ENCODE peak calls at places on chromosome 9, in four cellular contexts. K, Q, I and X are unnamed samples.
A peak's percentile ranks its signal among the peaks of the same experiment; 100 is the strongest.

GRCh38 chr9:119675951-119676350 is 306.7 kb upstream of the BRINP1 start:
- DNase-seq in K (no peak), Q (no peak), I (no peak), X (no peak)

GRCh38 chr9:82332774-82333152 is 344.2 kb downstream of the SPATA31D1 start:
- DNase-seq in K (no peak), Q (no peak), I (no peak), X (no peak)

GRCh38 chr9:18688581-18688980 is 214.6 kb downstream of the ADAMTSL1 start:
- DNase-seq in K (no peak), Q (no peak), I (no peak), X (no peak)

GRCh38 chr9:100714372-100715099 is 136.7 kb downstream of the CAVIN4 start:
- DNase-seq in K (peak; percentile 50), Q (peak; percentile 42), I (no peak), X (no peak)

GRCh38 chr9:136622538-136622948 is 40.2 kb upstream of the EGFL7 start:
- DNase-seq in K (no peak), Q (no peak), I (no peak), X (peak; percentile 75)

GRCh38 chr9:135085830-135086546 is 1.5 kb upstream of the OLFM1 start:
- DNase-seq in K (peak; percentile 76), Q (peak; percentile 84), I (peak; percentile 85), X (peak; percentile 82)

GRCh38 chr9:14052346-14052745 is 261.6 kb downstream of the NFIB start:
- DNase-seq in K (no peak), Q (no peak), I (no peak), X (no peak)

GRCh38 chr9:71253021-71253420 is 131.6 kb upstream of the TRPM3 start:
- DNase-seq in K (no peak), Q (no peak), I (no peak), X (no peak)

GRCh38 chr9:115957571-115957970 is 196.0 kb upstream of the PAPPA start:
- DNase-seq in K (no peak), Q (no peak), I (no peak), X (no peak)

GRCh38 chr9:115952667-115953316 is 200.8 kb upstream of the PAPPA start:
- DNase-seq in K (no peak), Q (no peak), I (no peak), X (no peak)
- TF ChIP-seq POLR2AphosphoS5 in K (no peak), Q (no peak), I (no peak), X (no peak)

DNA sequence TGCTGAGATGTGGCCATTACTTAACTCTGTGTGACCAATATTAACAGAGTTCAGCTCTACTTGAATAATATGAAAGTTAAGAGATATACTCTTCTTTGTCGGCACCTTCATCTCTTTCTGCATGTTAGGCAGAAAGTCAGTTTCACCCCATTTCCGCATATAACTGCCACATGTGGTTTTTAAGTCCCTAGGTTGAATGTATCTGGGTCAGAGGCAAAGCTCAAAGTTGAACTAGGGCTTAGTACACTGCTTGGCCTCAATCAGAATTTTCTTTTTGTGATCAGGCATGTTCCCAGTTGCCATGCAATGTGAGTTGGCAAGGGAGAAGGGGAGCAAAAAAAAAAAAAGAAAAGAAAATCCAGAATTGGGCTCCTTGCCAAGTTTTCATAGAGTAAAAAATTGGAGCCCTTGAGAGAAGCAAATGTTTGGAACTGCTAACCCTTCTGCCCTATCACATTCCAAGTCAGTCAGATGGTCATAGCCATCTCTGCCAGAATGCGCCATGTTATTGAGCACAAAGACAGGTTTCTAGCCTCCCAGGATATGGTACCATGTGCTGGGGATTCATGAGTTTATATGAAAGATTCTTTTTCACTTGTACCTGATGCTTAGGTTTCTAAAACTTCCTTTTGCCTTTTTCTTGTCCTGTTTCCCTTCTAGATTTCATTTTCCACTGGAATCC is 251.1 kb upstream of the RORB start:
- DNase-seq in K (no peak), Q (no peak), I (no peak), X (no peak)
- H3K9me3 ChIP-seq in K (no peaks in the 10 kb centered on the region), Q (no peaks in the 10 kb centered on the region), I (peaks cover 19% of the 10 kb centered on the region), X (peaks cover 54% of the 10 kb centered on the region)

DNA sequence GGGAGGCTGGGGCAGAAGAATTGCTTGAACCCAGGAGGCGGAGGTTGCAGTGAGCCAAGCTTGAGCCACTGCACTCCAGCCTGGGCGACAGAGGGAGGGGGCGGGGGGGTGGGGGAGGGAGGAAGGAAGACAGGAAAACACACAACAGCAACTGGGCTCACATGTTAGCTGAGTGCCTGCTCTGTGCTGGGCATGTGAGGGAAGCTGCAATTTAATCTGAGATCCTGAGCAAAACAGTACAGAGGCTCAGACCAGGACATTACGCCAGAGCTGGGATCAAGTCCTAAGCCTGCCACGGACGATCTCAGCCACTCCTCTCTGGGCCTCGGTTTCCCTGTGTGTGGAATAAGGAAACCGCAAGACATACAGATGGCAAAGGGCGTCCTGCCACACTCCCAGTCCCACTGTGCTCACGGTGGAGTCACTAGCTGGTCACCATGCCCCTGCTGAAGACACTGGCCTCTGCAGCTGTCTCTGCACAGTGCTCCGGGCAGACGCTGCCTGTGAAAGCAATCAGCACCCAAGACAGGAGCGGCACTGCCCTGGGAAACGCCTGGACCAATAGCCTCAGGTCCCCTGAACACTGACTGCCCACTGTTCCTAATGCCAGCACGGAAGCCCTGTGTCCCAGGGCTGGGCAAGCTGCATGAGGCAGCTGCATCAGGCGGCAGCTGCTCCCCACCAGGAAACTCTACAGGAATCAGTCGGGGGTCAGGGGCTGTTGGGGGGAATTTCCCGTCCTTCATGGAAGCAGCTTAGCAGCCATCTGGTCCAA is 118.9 kb downstream of the VAV2 start:
- DNase-seq in K (no peak), Q (no peak), I (no peak), X (no peak)
- TF ChIP-seq CTCF in K (no peak), Q (no peak), I (no peak), X (no peak)

GRCh38 chr9:69981686-69982450 is 61.8 kb upstream of the MAMDC2 start:
- DNase-seq in K (no peak), Q (no peak), I (no peak), X (no peak)

GRCh38 chr9:69980041-69980440 is 63.6 kb upstream of the MAMDC2 start:
- DNase-seq in K (no peak), Q (no peak), I (no peak), X (no peak)

GRCh38 chr9:69980591-69980990 is 63.1 kb upstream of the MAMDC2 start:
- DNase-seq in K (no peak), Q (no peak), I (no peak), X (no peak)

GRCh38 chr9:69985971-69986370 is 57.7 kb upstream of the MAMDC2 start:
- DNase-seq in K (no peak), Q (no peak), I (no peak), X (no peak)

DNA sequence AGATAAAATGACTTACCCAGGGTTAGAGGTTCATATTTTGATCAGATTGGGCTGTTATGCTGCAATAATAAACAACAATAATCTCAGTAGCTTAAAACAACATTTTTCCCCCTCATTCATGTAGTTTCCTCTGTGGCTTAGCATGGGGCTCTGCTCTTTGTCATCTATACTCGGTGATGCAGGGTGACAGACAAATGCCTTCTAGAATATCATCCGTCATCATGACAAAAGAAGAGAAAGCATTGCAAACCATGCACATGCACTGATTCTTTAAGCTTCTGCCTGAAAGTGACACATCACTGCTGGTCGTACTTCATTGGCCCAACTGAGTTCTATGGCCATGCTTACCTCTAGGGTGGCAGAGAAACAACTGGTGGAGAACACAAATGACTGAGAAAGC is 58.8 kb upstream of the MAMDC2 start:
- DNase-seq in K (no peak), Q (no peak), I (no peak), X (no peak)
- TF ChIP-seq POLR2AphosphoS5 in K (no peak), Q (no peak), I (no peak), X (no peak)

GRCh38 chr9:96766199-96766598 is 11.7 kb downstream of the ZNF510 start:
- DNase-seq in K (no peak), Q (no peak), I (no peak), X (no peak)

GRCh38 chr9:96758845-96759673 is 18.8 kb downstream of the ZNF510 start:
- DNase-seq in K (no peak), Q (no peak), I (no peak), X (no peak)

DNA sequence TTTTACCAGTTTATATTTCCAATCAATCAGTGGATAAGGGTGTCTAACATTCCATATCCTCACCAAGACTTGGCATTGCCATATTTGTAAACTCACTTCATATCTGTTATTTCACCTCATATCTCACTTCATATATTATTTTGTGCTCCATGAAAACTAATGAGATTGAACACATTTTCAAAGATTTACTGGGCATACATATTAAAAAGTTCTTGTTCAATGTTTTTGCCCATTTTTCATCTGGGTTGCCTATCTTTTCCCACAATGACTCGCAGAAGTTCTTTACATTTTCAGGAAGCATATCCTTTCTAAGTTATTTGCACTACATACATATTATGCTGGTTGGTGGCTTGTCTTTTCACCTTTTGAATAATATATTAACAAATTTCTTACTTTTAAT is 15.3 kb downstream of the ZNF510 start:
- DNase-seq in K (no peak), Q (no peak), I (no peak), X (no peak)
- H3K9me3 ChIP-seq in K (peaks cover 98% of the 10 kb centered on the region), Q (peaks cover 17% of the 10 kb centered on the region), I (peaks cover 72% of the 10 kb centered on the region), X (peaks cover 100% of the 10 kb centered on the region)

GRCh38 chr9:21477466-21477865 is 4.6 kb downstream of the IFNE start:
- DNase-seq in K (no peak), Q (no peak), I (no peak), X (no peak)

GRCh38 chr9:21479152-21479702 is 2.9 kb downstream of the IFNE start:
- DNase-seq in K (no peak), Q (no peak), I (no peak), X (no peak)

GRCh38 chr9:21470126-21470525 is 12.0 kb downstream of the IFNE start:
- DNase-seq in K (no peak), Q (no peak), I (no peak), X (no peak)

DNA sequence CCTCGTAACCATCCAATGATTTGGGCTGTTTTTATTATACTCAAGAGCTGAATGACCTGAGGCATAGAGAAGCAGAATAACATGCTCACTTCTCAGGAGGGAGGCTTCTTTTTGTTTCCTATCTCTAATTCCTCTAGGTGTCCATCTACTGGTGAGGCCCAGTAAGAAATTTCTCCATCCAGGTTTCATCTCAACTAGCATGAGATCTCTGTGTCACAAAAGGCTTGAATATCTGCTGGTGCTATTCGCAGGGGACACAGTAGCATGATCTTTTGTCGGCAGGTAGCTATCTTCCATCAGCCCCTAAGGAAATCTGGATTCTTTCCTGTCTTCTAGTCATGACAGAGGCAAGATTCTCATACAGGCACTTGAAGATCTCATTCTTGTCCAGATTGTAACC is 8.9 kb downstream of the IFNE start:
- DNase-seq in K (no peak), Q (no peak), I (no peak), X (no peak)
- TF ChIP-seq CTCF in K (no peak), Q (no peak), I (no peak), X (no peak)

DNA sequence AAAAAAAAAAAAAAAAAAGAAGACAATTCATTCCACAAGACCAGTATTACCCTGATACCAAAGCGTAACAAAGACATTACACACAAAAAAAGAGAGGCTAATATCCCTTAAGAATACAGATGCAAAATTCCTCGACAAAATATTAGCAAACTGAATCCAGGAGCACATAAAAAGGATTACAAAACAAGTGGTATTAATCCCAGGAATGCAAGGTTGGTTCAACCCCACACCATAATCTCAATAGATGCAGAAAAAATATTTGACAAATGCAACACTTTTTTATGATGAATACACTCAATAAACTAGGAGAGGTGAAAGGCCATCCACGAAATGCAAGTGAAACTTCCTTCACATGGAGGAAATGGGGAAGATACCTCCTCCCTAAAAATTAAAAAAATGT is 80.1 kb upstream of the TLR4 start:
- DNase-seq in K (no peak), Q (no peak), I (no peak), X (no peak)
- TF ChIP-seq POLR2AphosphoS5 in K (no peak), Q (no peak), I (no peak), X (no peak)

GRCh38 chr9:25994605-25995004 is 316.4 kb upstream of the TUSC1 start:
- DNase-seq in K (no peak), Q (no peak), I (no peak), X (no peak)

DNA sequence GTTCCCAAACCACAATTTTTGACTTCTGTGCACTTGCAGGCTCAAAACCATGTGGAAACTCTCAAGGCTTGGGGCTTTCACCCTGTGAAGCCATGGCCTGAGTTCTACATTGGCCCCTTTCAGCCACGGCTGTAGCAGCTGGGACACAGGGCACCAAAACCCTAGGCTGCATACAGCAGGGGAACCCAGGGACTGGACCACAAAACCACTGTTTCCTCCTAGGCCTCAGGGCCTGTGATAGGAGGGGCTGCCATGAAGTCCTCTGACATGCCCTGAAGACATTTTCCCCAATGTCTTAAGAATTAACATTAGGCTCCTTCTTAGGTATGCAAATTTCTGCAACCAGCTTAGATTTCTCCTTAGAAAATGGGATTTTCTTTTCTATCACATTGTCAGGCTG is 312.1 kb upstream of the TUSC1 start:
- DNase-seq in K (no peak), Q (no peak), I (no peak), X (no peak)
- H3K9me3 ChIP-seq in K (no peaks in the 10 kb centered on the region), Q (no peaks in the 10 kb centered on the region), I (peaks cover 16% of the 10 kb centered on the region), X (peaks cover 93% of the 10 kb centered on the region)